ENCODE peak calls at places on chromosome 18, in four cellular contexts. One of them, this sample, is unnamed.

GRCh38 chr18:56139792-56140254 is 498.6 kb downstream of the TXNL1 start:
- DNase-seq in mesendoderm: no peak
- DNase-seq in stimulated activated CD4-positive, alpha-beta T cell treated with anti-CD3 and anti-CD28 coated beads, Interleukin-15, amount 100 ng/mL, for 24 hours: no peak
- DNase-seq in OCI-LY7: no peak
- DNase-seq in this sample: no peak

GRCh38 chr18:80201739-80202138 is 45.6 kb downstream of the PARD6G start:
- DNase-seq in mesendoderm: no peak
- DNase-seq in stimulated activated CD4-positive, alpha-beta T cell treated with anti-CD3 and anti-CD28 coated beads, Interleukin-15, amount 100 ng/mL, for 24 hours: no peak
- DNase-seq in OCI-LY7: no peak
- DNase-seq in this sample: no peak

GRCh38 chr18:78238404-78239089 is 741.1 kb upstream of the SALL3 start:
- DNase-seq in mesendoderm: peak; percentile 53
- DNase-seq in stimulated activated CD4-positive, alpha-beta T cell treated with anti-CD3 and anti-CD28 coated beads, Interleukin-15, amount 100 ng/mL, for 24 hours: peak; percentile 3
- DNase-seq in OCI-LY7: no peak
- DNase-seq in this sample: no peak

GRCh38 chr18:80192653-80193385 is 54.5 kb downstream of the PARD6G start:
- DNase-seq in mesendoderm: no peak
- DNase-seq in stimulated activated CD4-positive, alpha-beta T cell treated with anti-CD3 and anti-CD28 coated beads, Interleukin-15, amount 100 ng/mL, for 24 hours: no peak
- DNase-seq in OCI-LY7: no peak
- DNase-seq in this sample: peak; percentile 32

GRCh38 chr18:7524786-7525185 is 42.3 kb upstream of the PTPRM start:
- DNase-seq in mesendoderm: no peak
- DNase-seq in stimulated activated CD4-positive, alpha-beta T cell treated with anti-CD3 and anti-CD28 coated beads, Interleukin-15, amount 100 ng/mL, for 24 hours: no peak
- DNase-seq in OCI-LY7: no peak
- DNase-seq in this sample: no peak

GRCh38 chr18:40813116-40813515 is 1141.9 kb upstream of the PIK3C3 start:
- DNase-seq in mesendoderm: no peak
- DNase-seq in stimulated activated CD4-positive, alpha-beta T cell treated with anti-CD3 and anti-CD28 coated beads, Interleukin-15, amount 100 ng/mL, for 24 hours: no peak
- DNase-seq in OCI-LY7: no peak
- DNase-seq in this sample: no peak

GRCh38 chr18:24656044-24656443 is 195.6 kb downstream of the HRH4 start:
- DNase-seq in mesendoderm: no peak
- DNase-seq in stimulated activated CD4-positive, alpha-beta T cell treated with anti-CD3 and anti-CD28 coated beads, Interleukin-15, amount 100 ng/mL, for 24 hours: no peak
- DNase-seq in OCI-LY7: no peak
- DNase-seq in this sample: no peak

GRCh38 chr18:58900015-58900649 is 35.5 kb downstream of the ZNF532 start:
- DNase-seq in mesendoderm: no peak
- DNase-seq in stimulated activated CD4-positive, alpha-beta T cell treated with anti-CD3 and anti-CD28 coated beads, Interleukin-15, amount 100 ng/mL, for 24 hours: no peak
- DNase-seq in OCI-LY7: no peak
- DNase-seq in this sample: no peak

GRCh38 chr18:58387716-58388115 is 241.2 kb downstream of the ALPK2 start:
- DNase-seq in mesendoderm: no peak
- DNase-seq in stimulated activated CD4-positive, alpha-beta T cell treated with anti-CD3 and anti-CD28 coated beads, Interleukin-15, amount 100 ng/mL, for 24 hours: no peak
- DNase-seq in OCI-LY7: no peak
- DNase-seq in this sample: no peak

GRCh38 chr18:14976736-14977430 is 228.9 kb downstream of the ANKRD30B start:
- DNase-seq in mesendoderm: peak; percentile 8
- DNase-seq in stimulated activated CD4-positive, alpha-beta T cell treated with anti-CD3 and anti-CD28 coated beads, Interleukin-15, amount 100 ng/mL, for 24 hours: no peak
- DNase-seq in OCI-LY7: no peak
- DNase-seq in this sample: no peak

GRCh38 chr18:49560277-49561126 is 1.4 kb upstream of the LIPG start:
- DNase-seq in mesendoderm: peak; percentile 52
- DNase-seq in stimulated activated CD4-positive, alpha-beta T cell treated with anti-CD3 and anti-CD28 coated beads, Interleukin-15, amount 100 ng/mL, for 24 hours: peak; percentile 23
- DNase-seq in OCI-LY7: no peak
- DNase-seq in this sample: no peak

GRCh38 chr18:28189400-28190239 is 12.7 kb upstream of the CDH2 start:
- DNase-seq in mesendoderm: peak; percentile 83
- DNase-seq in stimulated activated CD4-positive, alpha-beta T cell treated with anti-CD3 and anti-CD28 coated beads, Interleukin-15, amount 100 ng/mL, for 24 hours: peak; percentile 28
- DNase-seq in OCI-LY7: peak; percentile 43
- DNase-seq in this sample: peak; percentile 35

GRCh38 chr18:75324686-75325257 is 102.7 kb downstream of the SMIM21 start:
- DNase-seq in mesendoderm: no peak
- DNase-seq in stimulated activated CD4-positive, alpha-beta T cell treated with anti-CD3 and anti-CD28 coated beads, Interleukin-15, amount 100 ng/mL, for 24 hours: no peak
- DNase-seq in OCI-LY7: no peak
- DNase-seq in this sample: no peak

GRCh38 chr18:34159691-34160185 is 65.0 kb downstream of the NOL4 start:
- DNase-seq in mesendoderm: peak; percentile 1
- DNase-seq in stimulated activated CD4-positive, alpha-beta T cell treated with anti-CD3 and anti-CD28 coated beads, Interleukin-15, amount 100 ng/mL, for 24 hours: no peak
- DNase-seq in OCI-LY7: no peak
- DNase-seq in this sample: peak; percentile 6

GRCh38 chr18:79318142-79318673 is 77.5 kb upstream of the NFATC1 start:
- DNase-seq in mesendoderm: no peak
- DNase-seq in stimulated activated CD4-positive, alpha-beta T cell treated with anti-CD3 and anti-CD28 coated beads, Interleukin-15, amount 100 ng/mL, for 24 hours: no peak
- DNase-seq in OCI-LY7: no peak
- DNase-seq in this sample: no peak

GRCh38 chr18:62897153-62897552 is 181.8 kb downstream of the PHLPP1 start:
- DNase-seq in mesendoderm: no peak
- DNase-seq in stimulated activated CD4-positive, alpha-beta T cell treated with anti-CD3 and anti-CD28 coated beads, Interleukin-15, amount 100 ng/mL, for 24 hours: no peak
- DNase-seq in OCI-LY7: no peak
- DNase-seq in this sample: no peak

GRCh38 chr18:50578030-50578429 is 18.1 kb downstream of the MAPK4 start:
- DNase-seq in mesendoderm: peak; percentile 10
- DNase-seq in stimulated activated CD4-positive, alpha-beta T cell treated with anti-CD3 and anti-CD28 coated beads, Interleukin-15, amount 100 ng/mL, for 24 hours: no peak
- DNase-seq in OCI-LY7: peak; percentile 1
- DNase-seq in this sample: no peak

GRCh38 chr18:70840649-70841048 is 551.8 kb downstream of the SOCS6 start:
- DNase-seq in mesendoderm: no peak
- DNase-seq in stimulated activated CD4-positive, alpha-beta T cell treated with anti-CD3 and anti-CD28 coated beads, Interleukin-15, amount 100 ng/mL, for 24 hours: no peak
- DNase-seq in OCI-LY7: no peak
- DNase-seq in this sample: no peak

GRCh38 chr18:28760299-28760698 is 583.4 kb upstream of the CDH2 start:
- DNase-seq in mesendoderm: no peak
- DNase-seq in stimulated activated CD4-positive, alpha-beta T cell treated with anti-CD3 and anti-CD28 coated beads, Interleukin-15, amount 100 ng/mL, for 24 hours: no peak
- DNase-seq in OCI-LY7: no peak
- DNase-seq in this sample: no peak

GRCh38 chr18:57748770-57749603 is 54.1 kb downstream of the ATP8B1 start:
- DNase-seq in mesendoderm: peak; percentile 51
- DNase-seq in stimulated activated CD4-positive, alpha-beta T cell treated with anti-CD3 and anti-CD28 coated beads, Interleukin-15, amount 100 ng/mL, for 24 hours: no peak
- DNase-seq in OCI-LY7: peak; percentile 12
- DNase-seq in this sample: peak; percentile 41

GRCh38 chr18:56509656-56510055 is 128.7 kb downstream of the TXNL1 start:
- DNase-seq in mesendoderm: no peak
- DNase-seq in stimulated activated CD4-positive, alpha-beta T cell treated with anti-CD3 and anti-CD28 coated beads, Interleukin-15, amount 100 ng/mL, for 24 hours: no peak
- DNase-seq in OCI-LY7: no peak
- DNase-seq in this sample: no peak

GRCh38 chr18:10526211-10526949 is 553 bp downstream of the NAPG start:
- DNase-seq in mesendoderm: peak; percentile 71
- DNase-seq in stimulated activated CD4-positive, alpha-beta T cell treated with anti-CD3 and anti-CD28 coated beads, Interleukin-15, amount 100 ng/mL, for 24 hours: peak; percentile 69
- DNase-seq in OCI-LY7: peak; percentile 75
- DNase-seq in this sample: peak; percentile 80

GRCh38 chr18:79613186-79613931 is 66.2 kb upstream of the CTDP1 start:
- DNase-seq in mesendoderm: no peak
- DNase-seq in stimulated activated CD4-positive, alpha-beta T cell treated with anti-CD3 and anti-CD28 coated beads, Interleukin-15, amount 100 ng/mL, for 24 hours: no peak
- DNase-seq in OCI-LY7: no peak
- DNase-seq in this sample: no peak

GRCh38 chr18:36229188-36229587 is 41.9 kb downstream of the MOCOS start:
- DNase-seq in mesendoderm: no peak
- DNase-seq in stimulated activated CD4-positive, alpha-beta T cell treated with anti-CD3 and anti-CD28 coated beads, Interleukin-15, amount 100 ng/mL, for 24 hours: no peak
- DNase-seq in OCI-LY7: no peak
- DNase-seq in this sample: no peak

GRCh38 chr18:34771958-34772357 is 61.9 kb downstream of the DTNA start:
- DNase-seq in mesendoderm: no peak
- DNase-seq in stimulated activated CD4-positive, alpha-beta T cell treated with anti-CD3 and anti-CD28 coated beads, Interleukin-15, amount 100 ng/mL, for 24 hours: no peak
- DNase-seq in OCI-LY7: no peak
- DNase-seq in this sample: no peak

GRCh38 chr18:58287626-58288289 is 243.7 kb downstream of the NEDD4L start:
- DNase-seq in mesendoderm: no peak
- DNase-seq in stimulated activated CD4-positive, alpha-beta T cell treated with anti-CD3 and anti-CD28 coated beads, Interleukin-15, amount 100 ng/mL, for 24 hours: no peak
- DNase-seq in OCI-LY7: no peak
- DNase-seq in this sample: no peak

GRCh38 chr18:3610818-3611217 is 160.8 kb downstream of the TGIF1 start:
- DNase-seq in mesendoderm: no peak
- DNase-seq in stimulated activated CD4-positive, alpha-beta T cell treated with anti-CD3 and anti-CD28 coated beads, Interleukin-15, amount 100 ng/mL, for 24 hours: no peak
- DNase-seq in OCI-LY7: no peak
- DNase-seq in this sample: no peak

GRCh38 chr18:78610646-78611045 is 369.0 kb upstream of the SALL3 start:
- DNase-seq in mesendoderm: no peak
- DNase-seq in stimulated activated CD4-positive, alpha-beta T cell treated with anti-CD3 and anti-CD28 coated beads, Interleukin-15, amount 100 ng/mL, for 24 hours: no peak
- DNase-seq in OCI-LY7: no peak
- DNase-seq in this sample: no peak

This sample was measured in GM13976.